ENCODE peak calls at places on chromosomes 6 and 20, in five cellular contexts. H is M059J, D is NCI-H1105 treated with DMSO at 0.1 percent for 48 hours, B is IMR-90, C is progenitor cell of endocrine pancreas. V is an unnamed sample.

GRCh38 chr20:38005866-38006265 is 27.4 kb downstream of the TTI1 start:
- DNase-seq in H (no peak), D (no peak), B (no peak), C (no peak), V (no peak)

GRCh38 chr6:68049562-68049961 is 585.5 kb upstream of the ADGRB3 start:
- DNase-seq in H (no peak), D (no peak), B (no peak), C (no peak), V (no peak)

GRCh38 chr6:31977816-31978431 is 3.9 kb upstream of the C4A start:
- DNase-seq in H (no peak), D (no peak), B (no peak), C (no peak), V (no peak)

GRCh38 chr6:29797120-29797519 is 30.5 kb upstream of the HLA-G start:
- DNase-seq in H (peak), D (no peak), B (peak), C (no peak), V (no peak)

GRCh38 chr20:36196676-36197075 is 39.6 kb upstream of the AAR2 start:
- DNase-seq in H (no peak), D (no peak), B (no peak), C (no peak), V (no peak)

GRCh38 chr20:21105429-21106170 is 558 bp downstream of the LINC00237 start:
- DNase-seq in H (peak), D (no peak), B (no peak), C (no peak), V (no peak)

GRCh38 chr20:18805881-18806280 is 7.7 kb upstream of the SCP2D1 start:
- DNase-seq in H (peak), D (no peak), B (peak), C (no peak), V (no peak)

GRCh38 chr20:63945921-63946920 is 10.0 kb downstream of the UCKL1 start:
- DNase-seq in H (no peak), D (no peak), B (no peak), C (no peak), V (no peak)

GRCh38 chr20:64256282-64256947 is 867 bp downstream of the PCMTD2 start:
- DNase-seq in H (no peak), D (no peak), B (peak), C (no peak), V (no peak)

GRCh38 chr20:13221673-13222318 is 722 bp downstream of the ISM1 start:
- DNase-seq in H (peak), D (peak), B (peak), C (peak), V (peak)

GRCh38 chr6:109877028-109877726 is 100.9 kb upstream of the GPR6 start:
- DNase-seq in H (no peak), D (no peak), B (no peak), C (no peak), V (no peak)

GRCh38 chr20:1993986-1994385 is at the start of gene PDYN:
- DNase-seq in H (no peak), D (no peak), B (no peak), C (no peak), V (no peak)

GRCh38 chr20:35992713-35993335 is 24.4 kb downstream of the CNBD2 start:
- DNase-seq in H (peak), D (peak), B (peak), C (no peak), V (peak)

GRCh38 chr6:32191696-32192607 is 491 bp downstream of the GPSM3 start:
- DNase-seq in H (no peak), D (no peak), B (no peak), C (no peak), V (no peak)

GRCh38 chr6:151412905-151413304 is 21.5 kb upstream of the ZBTB2 start:
- DNase-seq in H (no peak), D (no peak), B (no peak), C (no peak), V (no peak)

GRCh38 chr6:107318100-107318736 is 141.1 kb downstream of the PDSS2 start:
- DNase-seq in H (peak), D (peak), B (peak), C (no peak), V (peak)

GRCh38 chr20:34979366-34980153 is 23.9 kb downstream of the MYH7B start:
- DNase-seq in H (no peak), D (no peak), B (no peak), C (no peak), V (no peak)

GRCh38 chr6:11522819-11523218 is 14.7 kb upstream of the TMEM170B start:
- DNase-seq in H (no peak), D (no peak), B (no peak), C (no peak), V (peak)

GRCh38 chr6:29146154-29146553 is 24.6 kb upstream of the OR2J2 start:
- DNase-seq in H (peak), D (no peak), B (no peak), C (no peak), V (no peak)

GRCh38 chr20:25000268-25000801 is 7.8 kb upstream of the APMAP start:
- DNase-seq in H (peak), D (peak), B (peak), C (no peak), V (no peak)

GRCh38 chr6:152461556-152461955 is 175.6 kb downstream of the SYNE1 start:
- DNase-seq in H (peak), D (no peak), B (peak), C (no peak), V (peak)

GRCh38 chr20:22700387-22700786 is 116.0 kb upstream of the FOXA2 start:
- DNase-seq in H (peak), D (peak), B (no peak), C (no peak), V (peak)

GRCh38 chr20:9331707-9332435 is 182.5 kb upstream of the LAMP5 start:
- DNase-seq in H (no peak), D (no peak), B (no peak), C (no peak), V (peak)

GRCh38 chr6:26205161-26205624 is 118.0 kb downstream of the HFE start:
- DNase-seq in H (peak), D (peak), B (peak), C (no peak), V (peak)

GRCh38 chr6:5128351-5128750 is 43.2 kb downstream of the PPP1R3G start:
- DNase-seq in H (no peak), D (no peak), B (no peak), C (no peak), V (no peak)